ENCODE peak calls at places on chromosomes 6 and 20, in nine cellular contexts. I is astrocyte of the spinal cord; J is ovary; A is activated CD8-positive, alpha-beta T cell treated with anti-CD3 and anti-CD28 coated beads for 36 hours; N is IMR-90; Y is testis; D is AG04450; R is WTC11; U is cardiac muscle cell. C is an unnamed sample.

GRCh38 chr20:62350098-62350628 is 16.9 kb downstream of the LAMA5 start:
- DNase-seq in I (no peak), J (no peak), A (no peak), N (no peak), Y (no peak), D (no peak), R (no peak), U (no peak), C (no peak)

GRCh38 chr6:3451498-3451897 is 5.4 kb downstream of the SLC22A23 start:
- DNase-seq in I (no peak), J (no peak), A (no peak), N (no peak), Y (no peak), D (no peak), R (no peak), U (no peak), C (no peak)

GRCh38 chr6:159646731-159647130 is 46.3 kb downstream of the SOD2 start:
- DNase-seq in I (peak; percentile 61), J (no peak), A (no peak), N (peak; percentile 55), Y (no peak), D (no peak), R (no peak), U (peak; percentile 63), C (no peak)

GRCh38 chr6:43781941-43782704 is 12.1 kb downstream of the VEGFA start:
- DNase-seq in I (no peak), J (no peak), A (no peak), N (no peak), Y (no peak), D (no peak), R (no peak), U (no peak), C (no peak)

GRCh38 chr6:9204171-9204570 is 768.8 kb upstream of the SLC35B3 start:
- DNase-seq in I (peak; percentile 87), J (no peak), A (no peak), N (peak; percentile 64), Y (no peak), D (peak; percentile 13), R (no peak), U (peak; percentile 18), C (no peak)

GRCh38 chr6:28296520-28297060 is 15.2 kb downstream of the PGBD1 start:
- DNase-seq in I (no peak), J (no peak), A (no peak), N (no peak), Y (no peak), D (no peak), R (no peak), U (no peak), C (no peak)

GRCh38 chr6:56642366-56643261 is at the start of gene DST:
- DNase-seq in I (peak; percentile 94), J (no peak), A (no peak), N (peak; percentile 95), Y (no peak), D (peak; percentile 83), R (no peak), U (peak; percentile 91), C (no peak)

GRCh38 chr6:2970753-2971419 is 481 bp downstream of the SERPINB6 start:
- DNase-seq in I (peak; percentile 39), J (peak; percentile 73), A (peak; percentile 69), N (peak; percentile 49), Y (peak; percentile 77), D (no peak), R (peak; percentile 48), U (peak; percentile 59), C (peak; percentile 71)

GRCh38 chr6:40472354-40472753 is 114.8 kb downstream of the LRFN2 start:
- DNase-seq in I (no peak), J (no peak), A (no peak), N (no peak), Y (no peak), D (no peak), R (no peak), U (no peak), C (no peak)

GRCh38 chr6:170148709-170149470 is 142.0 kb downstream of the DLL1 start:
- DNase-seq in I (no peak), J (no peak), A (no peak), N (no peak), Y (no peak), D (no peak), R (no peak), U (no peak), C (no peak)

GRCh38 chr20:47568837-47569410 is 67.2 kb downstream of the NCOA3 start:
- DNase-seq in I (no peak), J (no peak), A (no peak), N (no peak), Y (no peak), D (no peak), R (no peak), U (no peak), C (no peak)

GRCh38 chr20:40090236-40090635 is 598.8 kb downstream of the MAFB start:
- DNase-seq in I (no peak), J (no peak), A (no peak), N (no peak), Y (no peak), D (no peak), R (no peak), U (no peak), C (no peak)

GRCh38 chr20:57479196-57479595 is 45.7 kb downstream of the CTCFL start:
- DNase-seq in I (no peak), J (no peak), A (no peak), N (no peak), Y (no peak), D (no peak), R (no peak), U (no peak), C (no peak)

GRCh38 chr6:138157986-138158638 is 3.6 kb upstream of the ARFGEF3 start:
- DNase-seq in I (peak; percentile 5), J (no peak), A (no peak), N (no peak), Y (no peak), D (no peak), R (no peak), U (peak; percentile 7), C (no peak)

GRCh38 chr20:41776450-41776849 is 158.3 kb upstream of the CHD6 start:
- DNase-seq in I (no peak), J (no peak), A (no peak), N (no peak), Y (no peak), D (no peak), R (no peak), U (no peak), C (peak; percentile 16)

GRCh38 chr20:4605166-4605565 is 116.5 kb upstream of the PRND start:
- DNase-seq in I (no peak), J (no peak), A (no peak), N (no peak), Y (no peak), D (no peak), R (no peak), U (no peak), C (no peak)

GRCh38 chr6:134593442-134593841 is 275.5 kb upstream of the SGK1 start:
- DNase-seq in I (no peak), J (no peak), A (no peak), N (no peak), Y (no peak), D (no peak), R (no peak), U (no peak), C (no peak)

GRCh38 chr6:70152786-70153185 is 150.1 kb downstream of the COL9A1 start:
- DNase-seq in I (no peak), J (no peak), A (no peak), N (no peak), Y (no peak), D (no peak), R (no peak), U (no peak), C (no peak)

GRCh38 chr6:14880717-14881116 is 365.2 kb upstream of the JARID2 start:
- DNase-seq in I (no peak), J (no peak), A (no peak), N (no peak), Y (no peak), D (no peak), R (no peak), U (peak; percentile 56), C (no peak)

GRCh38 chr20:55417797-55418196 is 587.5 kb downstream of the CBLN4 start:
- DNase-seq in I (no peak), J (no peak), A (no peak), N (no peak), Y (no peak), D (no peak), R (no peak), U (no peak), C (no peak)

GRCh38 chr20:55415567-55416142 is 589.7 kb downstream of the CBLN4 start:
- DNase-seq in I (no peak), J (no peak), A (no peak), N (no peak), Y (no peak), D (no peak), R (no peak), U (peak; percentile 0), C (no peak)
- TF ChIP-seq CTCF in I (no peak), J (no peak), A (no peak), N (no peak), Y (peak; percentile 36), D (no peak), R (no peak), U (no peak), C (peak; percentile 37)

DNA sequence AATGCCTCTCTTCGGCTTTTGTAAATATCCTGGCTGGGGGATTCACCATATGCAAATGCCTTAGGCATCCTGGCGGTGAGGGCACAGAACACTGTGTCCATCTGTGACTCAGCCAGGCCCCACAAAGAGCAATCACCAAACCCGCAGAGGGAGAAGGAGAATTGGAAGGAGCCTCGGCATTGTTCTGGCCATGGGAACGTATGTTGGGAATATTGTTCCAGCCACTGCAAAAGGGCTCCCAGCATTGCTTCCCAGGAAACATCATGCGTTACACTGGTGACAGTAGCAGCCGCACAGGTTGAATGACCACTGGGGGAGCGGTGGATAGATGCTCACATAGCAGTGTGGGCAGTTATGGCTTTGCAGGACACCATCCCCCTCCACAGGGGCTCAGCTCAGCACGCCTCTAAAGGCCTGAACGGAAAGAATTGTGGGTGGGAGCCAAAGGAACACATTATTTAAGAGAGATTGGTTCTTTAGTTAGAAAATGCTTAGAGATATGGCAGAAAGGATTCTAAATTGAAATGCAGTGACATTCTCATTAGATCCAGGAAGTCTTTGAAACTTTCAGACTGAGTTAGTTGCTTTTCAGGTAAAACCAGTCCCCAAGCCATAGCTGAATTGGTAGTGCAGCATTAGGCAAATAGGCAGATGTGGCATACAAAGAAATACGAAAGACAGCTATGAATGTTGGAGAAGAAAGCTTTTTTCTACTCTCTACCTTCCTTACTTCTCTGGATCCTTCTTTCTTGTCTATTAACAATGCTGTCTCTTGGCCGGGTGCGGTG is 104.3 kb downstream of the RNF144B start:
- DNase-seq in I (peak; percentile 69), J (no peak), A (no peak), N (no peak), Y (no peak), D (no peak), R (no peak), U (no peak), C (no peak)
- TF ChIP-seq CTCF in I (peak; percentile 8), J (no peak), A (no peak), N (no peak), Y (no peak), D (no peak), R (no peak), U (no peak), C (no peak)

GRCh38 chr6:90574610-90575009 is 12.3 kb downstream of the MAP3K7 start:
- DNase-seq in I (peak; percentile 48), J (no peak), A (no peak), N (peak; percentile 46), Y (no peak), D (no peak), R (no peak), U (peak; percentile 28), C (no peak)
- TF ChIP-seq CTCF in I (peak; percentile 28), J (no peak), A (no peak), N (peak; percentile 25), Y (no peak), D (no peak), R (no peak), U (peak; percentile 14), C (no peak)

GRCh38 chr20:34872604-34873224 is at the start of gene GGT7:
- DNase-seq in I (peak; percentile 53), J (peak; percentile 82), A (peak; percentile 90), N (peak; percentile 69), Y (peak; percentile 87), D (peak; percentile 26), R (peak; percentile 91), U (peak; percentile 72), C (peak; percentile 93)
- TF ChIP-seq CTCF in I (peak; percentile 65), J (peak; percentile 64), A (peak; percentile 70), N (peak; percentile 67), Y (peak; percentile 66), D (peak; percentile 61), R (peak; percentile 56), U (peak; percentile 55), C (peak; percentile 47)